ENCODE peak calls at places on chromosomes 1 and 21, in nine cellular contexts. B is HCT116, F is uterus, G is mucosa of descending colon, X is HFF-Myc, Y is kidney epithelial cell, R is MM.1S, U is AG04450, K is endothelial cell. Z is an unnamed sample.

GRCh38 chr21:36883532-36884486 is 82.7 kb downstream of the HLCS start:
- DNase-seq in B (no peak), F (no peak), G (no peak), X (no peak), Y (no peak), R (no peak), U (no peak), K (no peak), Z (no peak)

GRCh38 chr1:101365186-101365585 is 128.4 kb downstream of the S1PR1 start:
- DNase-seq in B (no peak), F (no peak), G (no peak), X (no peak), Y (no peak), R (no peak), U (peak), K (no peak), Z (no peak)

GRCh38 chr21:42061866-42062542 is 9.1 kb upstream of the UMODL1 start:
- DNase-seq in B (no peak), F (no peak), G (no peak), X (no peak), Y (no peak), R (peak), U (no peak), K (no peak), Z (no peak)

GRCh38 chr1:187928288-187928687 is 1099.5 kb downstream of the PLA2G4A start:
- DNase-seq in B (peak), F (no peak), G (no peak), X (no peak), Y (no peak), R (no peak), U (no peak), K (peak), Z (no peak)

GRCh38 chr1:227372662-227373061 is 54.4 kb upstream of the CDC42BPA start:
- DNase-seq in B (no peak), F (no peak), G (peak), X (no peak), Y (no peak), R (no peak), U (peak), K (no peak), Z (no peak)

GRCh38 chr1:12142891-12143630 is 23.7 kb upstream of the TNFRSF1B start:
- DNase-seq in B (no peak), F (no peak), G (no peak), X (no peak), Y (no peak), R (no peak), U (no peak), K (no peak), Z (no peak)

GRCh38 chr21:36059823-36060158 is 535 bp downstream of the SETD4 start:
- DNase-seq in B (no peak), F (no peak), G (no peak), X (no peak), Y (no peak), R (no peak), U (no peak), K (peak), Z (peak)

GRCh38 chr1:174397261-174397660 is 50.5 kb upstream of the GPR52 start:
- DNase-seq in B (no peak), F (no peak), G (no peak), X (no peak), Y (no peak), R (peak), U (no peak), K (no peak), Z (no peak)

GRCh38 chr1:205237526-205238484 is 10.1 kb downstream of the TMCC2 start:
- DNase-seq in B (no peak), F (no peak), G (no peak), X (no peak), Y (no peak), R (peak), U (no peak), K (no peak), Z (no peak)

GRCh38 chr1:158283965-158284364 is 5.8 kb upstream of the CD1C start:
- DNase-seq in B (no peak), F (no peak), G (no peak), X (no peak), Y (no peak), R (no peak), U (no peak), K (no peak), Z (no peak)

GRCh38 chr1:206579747-206580437 is 32.4 kb downstream of the EIF2D start:
- DNase-seq in B (no peak), F (peak), G (peak), X (no peak), Y (no peak), R (no peak), U (no peak), K (no peak), Z (no peak)

GRCh38 chr1:111690306-111690617 is 48.9 kb downstream of the INKA2 start:
- DNase-seq in B (no peak), F (peak), G (peak), X (peak), Y (peak), R (no peak), U (peak), K (no peak), Z (no peak)

GRCh38 chr1:231806623-231807470 is 180.3 kb downstream of the DISC1 start:
- DNase-seq in B (peak), F (no peak), G (peak), X (no peak), Y (no peak), R (peak), U (no peak), K (peak), Z (no peak)

GRCh38 chr21:34537838-34538237 is 25.8 kb upstream of the KCNE1 start:
- DNase-seq in B (no peak), F (no peak), G (no peak), X (no peak), Y (no peak), R (no peak), U (no peak), K (no peak), Z (no peak)

GRCh38 chr1:34898220-34898820 is 31.1 kb downstream of the DLGAP3 start:
- DNase-seq in B (no peak), F (no peak), G (no peak), X (no peak), Y (no peak), R (no peak), U (no peak), K (no peak), Z (no peak)

GRCh38 chr1:30612666-30613065 is 110.7 kb downstream of the MATN1 start:
- DNase-seq in B (no peak), F (no peak), G (no peak), X (no peak), Y (no peak), R (no peak), U (no peak), K (no peak), Z (no peak)

GRCh38 chr1:51445346-51446090 is 73.5 kb downstream of the EPS15 start:
- DNase-seq in B (no peak), F (no peak), G (no peak), X (peak), Y (no peak), R (no peak), U (no peak), K (no peak), Z (no peak)

GRCh38 chr1:178599745-178600144 is 86.8 kb downstream of the TEX35 start:
- DNase-seq in B (no peak), F (no peak), G (no peak), X (no peak), Y (no peak), R (peak), U (no peak), K (no peak), Z (no peak)

DNA sequence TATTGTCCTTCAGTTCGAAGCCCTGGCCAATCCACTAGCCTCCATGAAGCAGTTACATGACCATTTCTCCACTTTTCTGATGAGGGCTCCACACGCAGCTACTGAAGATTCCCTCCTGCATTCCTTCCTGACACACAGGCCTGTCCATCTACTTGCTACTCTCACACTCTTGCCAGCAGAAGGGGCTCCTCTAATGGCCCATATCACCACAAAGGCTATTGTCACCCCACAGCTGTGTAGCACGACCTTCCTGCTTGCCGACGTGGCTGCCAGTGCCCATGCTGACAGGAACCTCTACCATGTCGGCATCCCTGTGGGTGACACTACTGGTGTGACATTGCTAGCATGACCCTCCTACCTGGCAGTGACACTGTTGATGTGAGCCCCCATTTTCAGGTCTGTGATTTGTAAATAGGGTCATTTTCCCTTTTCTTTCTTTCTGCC is 1528.6 kb upstream of the TPTE start:
- DNase-seq in B (no peak), F (no peak), G (no peak), X (no peak), Y (no peak), R (no peak), U (no peak), K (peak), Z (no peak)
- TF ChIP-seq CTCF in B (no peak), F (no peak), G (no peak), X (no peak), Y (no peak), R (no peak), U (no peak), K (no peak), Z (no peak)

DNA sequence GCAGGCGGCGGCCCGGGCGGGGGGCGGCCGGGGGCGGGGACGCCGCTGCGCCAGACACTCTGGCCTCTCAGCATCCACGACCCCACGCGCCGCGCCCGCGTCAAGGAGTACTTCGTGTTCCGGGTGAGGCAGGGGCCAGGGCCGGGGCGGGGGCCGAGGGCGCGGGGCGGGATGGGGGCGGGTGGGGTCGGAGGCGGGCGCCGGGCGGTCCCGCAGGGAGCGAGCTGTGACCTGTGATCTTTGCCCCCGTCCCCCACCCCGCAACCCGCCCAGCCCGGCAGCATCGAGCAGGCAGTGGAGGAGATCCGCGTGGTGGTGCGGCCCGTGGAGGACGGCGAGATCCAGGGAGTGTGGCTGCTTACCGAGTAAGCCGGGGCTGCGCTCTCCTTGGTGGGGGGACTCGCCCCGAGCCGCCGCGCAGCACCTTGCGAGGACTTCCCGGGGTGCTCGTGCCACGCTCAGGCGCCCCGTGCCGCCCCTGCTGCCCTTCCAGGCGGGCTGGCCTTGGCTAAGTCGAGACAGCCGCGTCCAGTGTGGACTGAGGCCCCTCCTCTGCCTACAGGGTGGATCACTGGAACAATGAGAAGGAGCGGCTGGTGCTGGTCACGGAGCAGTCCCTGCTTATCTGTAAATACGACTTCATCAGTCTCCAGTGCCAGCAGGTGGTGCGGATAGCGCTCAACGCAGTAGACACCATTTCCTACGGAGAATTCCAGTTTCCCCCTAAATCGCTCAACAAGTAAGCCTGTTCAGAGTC is 514 bp downstream of the TPRG1L start:
- DNase-seq in B (no peak), F (no peak), G (peak), X (no peak), Y (no peak), R (peak), U (no peak), K (peak), Z (no peak)
- TF ChIP-seq CTCF in B (no peak), F (no peak), G (no peak), X (no peak), Y (no peak), R (no peak), U (no peak), K (no peak), Z (no peak)

DNA sequence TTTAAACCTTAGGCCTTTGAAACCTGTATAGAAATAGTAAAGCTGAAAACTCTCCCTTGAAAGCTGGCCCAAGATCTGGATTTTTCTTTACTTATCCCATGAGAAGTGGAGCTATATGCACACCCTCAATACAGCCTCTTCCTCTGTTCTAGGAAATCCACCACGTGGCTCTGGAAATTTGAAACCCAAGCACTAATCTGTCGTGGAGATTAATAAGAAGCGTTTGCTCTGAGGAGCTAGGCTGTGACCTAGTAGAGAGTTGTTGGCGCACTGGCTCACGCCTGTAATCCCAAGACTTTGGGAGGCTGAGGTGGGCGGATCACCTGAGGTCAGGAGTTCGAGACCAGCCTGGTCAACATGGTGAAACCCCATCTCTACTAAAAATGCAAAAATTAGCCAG is 291.3 kb upstream of the PLXNA2 start:
- DNase-seq in B (no peak), F (no peak), G (no peak), X (no peak), Y (no peak), R (no peak), U (no peak), K (no peak), Z (no peak)
- TF ChIP-seq CTCF in B (no peak), F (no peak), G (no peak), X (no peak), Y (no peak), R (no peak), U (no peak), K (no peak), Z (no peak)

DNA sequence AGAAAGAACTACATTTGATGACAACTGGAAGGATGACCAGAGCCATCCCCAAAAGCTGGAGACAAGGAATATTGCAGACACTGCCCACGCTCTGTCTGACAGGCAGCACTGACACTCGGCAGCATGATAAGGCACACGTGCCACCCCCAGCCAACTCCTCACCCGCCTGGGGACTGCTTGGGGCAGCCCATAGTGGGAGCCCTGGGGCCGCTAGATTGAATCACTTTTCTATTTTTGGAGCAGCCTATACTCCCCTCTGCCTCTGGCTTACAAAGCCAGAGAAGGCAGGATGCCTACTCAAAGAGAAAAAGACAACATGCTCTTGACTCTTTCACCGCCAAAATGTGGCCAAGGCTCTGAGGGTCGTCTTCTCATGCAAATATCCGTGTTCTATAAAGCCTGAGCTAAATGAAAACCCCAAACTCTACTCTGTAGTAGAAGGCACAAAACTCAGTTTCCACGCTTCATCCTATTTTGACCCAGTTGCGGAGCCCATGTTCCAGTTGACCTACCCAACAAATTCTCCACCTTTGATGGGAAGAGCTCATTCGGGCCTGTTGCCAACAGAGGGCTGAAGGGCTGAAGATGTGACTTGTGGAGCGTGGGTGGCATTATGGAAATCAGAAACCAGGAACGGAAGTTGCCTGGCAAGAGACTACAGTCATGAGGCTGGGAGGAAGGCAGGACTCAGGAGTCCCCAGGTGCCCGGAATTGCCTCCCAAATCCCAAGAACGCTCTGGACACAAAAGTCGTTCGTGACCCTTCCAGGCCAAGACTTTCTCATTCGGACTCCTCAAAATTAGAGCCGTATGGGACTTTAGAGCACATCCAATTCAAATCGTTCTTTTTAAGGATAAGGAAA is 1.1 kb downstream of the SMG5 start:
- DNase-seq in B (no peak), F (no peak), G (peak), X (no peak), Y (no peak), R (peak), U (no peak), K (no peak), Z (no peak)
- TF ChIP-seq CTCF in B (no peak), F (no peak), G (no peak), X (no peak), Y (no peak), R (peak), U (no peak), K (no peak), Z (no peak)

GRCh38 chr1:27508139-27508665 is 18.2 kb upstream of the WASF2 start:
- DNase-seq in B (no peak), F (no peak), G (no peak), X (no peak), Y (no peak), R (no peak), U (no peak), K (no peak), Z (no peak)
- TF ChIP-seq CTCF in B (no peak), F (no peak), G (no peak), X (peak), Y (no peak), R (no peak), U (no peak), K (no peak), Z (no peak)

GRCh38 chr1:25247829-25248754 is 838 bp upstream of the RSRP1 start:
- DNase-seq in B (no peak), F (no peak), G (no peak), X (no peak), Y (no peak), R (no peak), U (no peak), K (no peak), Z (no peak)
- TF ChIP-seq CTCF in B (no peak), F (no peak), G (no peak), X (no peak), Y (peak), R (no peak), U (peak), K (no peak), Z (no peak)

GRCh38 chr1:70896224-70896623 is 151.4 kb downstream of the PTGER3 start:
- DNase-seq in B (no peak), F (no peak), G (no peak), X (no peak), Y (no peak), R (no peak), U (no peak), K (no peak), Z (no peak)
- TF ChIP-seq CTCF in B (no peak), F (no peak), G (no peak), X (no peak), Y (peak), R (no peak), U (no peak), K (no peak), Z (no peak)

GRCh38 chr1:26391450-26391849 is 18.9 kb upstream of the ZNF683 start:
- DNase-seq in B (peak), F (no peak), G (peak), X (peak), Y (no peak), R (no peak), U (no peak), K (peak), Z (no peak)
- TF ChIP-seq CTCF in B (peak), F (no peak), G (no peak), X (peak), Y (peak), R (peak), U (peak), K (peak), Z (no peak)

GRCh38 chr1:90154711-90155110 is 159.8 kb downstream of the ZNF326 start:
- DNase-seq in B (no peak), F (no peak), G (peak), X (no peak), Y (no peak), R (no peak), U (no peak), K (no peak), Z (no peak)

GRCh38 chr1:90147093-90147492 is 152.2 kb downstream of the ZNF326 start:
- DNase-seq in B (no peak), F (no peak), G (no peak), X (no peak), Y (no peak), R (no peak), U (no peak), K (no peak), Z (no peak)

GRCh38 chr1:90144820-90145219 is 149.9 kb downstream of the ZNF326 start:
- DNase-seq in B (no peak), F (no peak), G (no peak), X (no peak), Y (no peak), R (no peak), U (no peak), K (no peak), Z (no peak)

GRCh38 chr1:90143522-90144050 is 148.7 kb downstream of the ZNF326 start:
- DNase-seq in B (no peak), F (no peak), G (no peak), X (no peak), Y (no peak), R (no peak), U (no peak), K (no peak), Z (no peak)

DNA sequence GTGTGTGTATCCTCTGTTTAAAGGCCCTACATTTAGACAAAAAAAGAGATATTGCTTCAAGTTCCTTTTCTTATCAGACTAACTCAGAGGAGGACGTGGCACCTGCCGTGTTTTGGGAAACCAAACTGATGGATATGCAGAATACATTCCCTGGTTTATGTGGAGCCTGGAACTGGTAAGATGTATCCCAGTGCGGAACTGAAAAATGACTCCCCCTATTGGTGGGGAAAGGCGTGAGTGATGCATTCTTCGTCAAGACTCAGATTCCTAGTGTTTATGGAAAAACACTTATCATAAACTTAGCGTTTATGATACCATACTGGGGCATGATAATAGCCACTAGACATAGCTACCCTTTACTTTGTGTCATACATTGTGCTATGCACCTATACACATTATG is 154.2 kb downstream of the ZNF326 start:
- DNase-seq in B (no peak), F (no peak), G (no peak), X (no peak), Y (no peak), R (no peak), U (no peak), K (no peak), Z (no peak)
- TF ChIP-seq CTCF in B (peak), F (no peak), G (no peak), X (no peak), Y (no peak), R (no peak), U (no peak), K (no peak), Z (no peak)

GRCh38 chr1:65459397-65459768 is 38.9 kb downstream of the LEPR start:
- DNase-seq in B (peak), F (no peak), G (no peak), X (no peak), Y (no peak), R (peak), U (no peak), K (no peak), Z (no peak)
- TF ChIP-seq CTCF in B (peak), F (no peak), G (no peak), X (peak), Y (peak), R (peak), U (peak), K (no peak), Z (no peak)